ENCODE peak calls at places on chromosomes 4 and X, in four cellular contexts. V, U, G and L are unnamed samples.

GRCh38 chr4:109078724-109079123 is 223.7 kb downstream of the COL25A1 start:
- DNase-seq in V (peak; percentile 95), U (no peak), G (peak; percentile 85), L (peak; percentile 54)

GRCh38 chr4:95835672-95836071 is 4.2 kb upstream of the PDHA2 start:
- DNase-seq in V (no peak), U (peak; percentile 18), G (peak; percentile 3), L (no peak)

GRCh38 chr4:25592670-25593069 is 63.0 kb upstream of the SLC34A2 start:
- DNase-seq in V (no peak), U (no peak), G (no peak), L (no peak)

GRCh38 chrX:150037041-150037440 is 98.8 kb upstream of the EOLA2 start:
- DNase-seq in V (no peak), U (no peak), G (peak; percentile 8), L (no peak)

GRCh38 chr4:15753786-15754185 is 24.3 kb upstream of the CD38 start:
- DNase-seq in V (peak; percentile 17), U (no peak), G (peak; percentile 61), L (no peak)

GRCh38 chr4:1177274-1178141 is 5.1 kb upstream of the SPON2 start:
- DNase-seq in V (peak; percentile 68), U (no peak), G (no peak), L (no peak)

GRCh38 chr4:159420162-159421057 is 317.5 kb downstream of the RAPGEF2 start:
- DNase-seq in V (no peak), U (no peak), G (peak; percentile 17), L (no peak)

GRCh38 chr4:152259866-152260265 is 276.0 kb downstream of the FBXW7 start:
- DNase-seq in V (peak; percentile 91), U (no peak), G (no peak), L (no peak)

GRCh38 chrX:63747331-63747730 is 37.7 kb downstream of the ARHGEF9 start:
- DNase-seq in V (peak; percentile 70), U (no peak), G (peak; percentile 68), L (no peak)

GRCh38 chrX:39550795-39551361 is 546.9 kb downstream of the BCOR start:
- DNase-seq in V (no peak), U (no peak), G (no peak), L (no peak)

GRCh38 chr4:173025131-173025530 is 143.5 kb upstream of the GALNT7 start:
- DNase-seq in V (peak; percentile 62), U (peak; percentile 39), G (peak; percentile 83), L (peak; percentile 36)

GRCh38 chr4:163107754-163108153 is 58.9 kb downstream of the NAF1 start:
- DNase-seq in V (peak; percentile 2), U (no peak), G (peak; percentile 33), L (no peak)

GRCh38 chr4:44448548-44449443 is at the start of gene KCTD8:
- DNase-seq in V (peak; percentile 86), U (peak; percentile 83), G (peak; percentile 83), L (no peak)

GRCh38 chrX:9646471-9647038 is 119.1 kb downstream of the GPR143 start:
- DNase-seq in V (peak; percentile 42), U (no peak), G (peak; percentile 41), L (no peak)

GRCh38 chr4:10080874-10081606 is 35.6 kb downstream of the WDR1 start:
- DNase-seq in V (no peak), U (no peak), G (no peak), L (no peak)

GRCh38 chrX:13864264-13864663 is 47.4 kb upstream of the GPM6B start:
- DNase-seq in V (peak; percentile 30), U (no peak), G (peak; percentile 55), L (no peak)

GRCh38 chrX:150543230-150544155 is 24.9 kb upstream of the MTM1 start:
- DNase-seq in V (no peak), U (no peak), G (no peak), L (no peak)

GRCh38 chr4:21005647-21006046 is 305.4 kb downstream of the PACRGL start:
- DNase-seq in V (no peak), U (no peak), G (no peak), L (no peak)

GRCh38 chr4:73721901-73722300 is 18.5 kb upstream of the CXCL8 start:
- DNase-seq in V (no peak), U (no peak), G (no peak), L (no peak)

GRCh38 chrX:46665232-46666162 is 91.9 kb downstream of the CHST7 start:
- DNase-seq in V (no peak), U (no peak), G (no peak), L (no peak)

GRCh38 chrX:38871129-38872029 is 70.1 kb downstream of the MID1IP1 start:
- DNase-seq in V (no peak), U (no peak), G (peak; percentile 13), L (no peak)

GRCh38 chr4:147707892-147708672 is 23.8 kb upstream of the ARHGAP10 start:
- DNase-seq in V (no peak), U (peak; percentile 29), G (peak; percentile 58), L (no peak)

GRCh38 chr4:26624042-26624441 is 40.2 kb downstream of the TBC1D19 start:
- DNase-seq in V (no peak), U (no peak), G (no peak), L (no peak)

GRCh38 chr4:41602886-41603503 is 65.0 kb downstream of the LIMCH1 start:
- DNase-seq in V (no peak), U (no peak), G (no peak), L (no peak)

GRCh38 chrX:12789976-12790375 is 1.2 kb upstream of the PRPS2 start:
- DNase-seq in V (no peak), U (no peak), G (no peak), L (no peak)

GRCh38 chr4:102815981-102816380 is 11.4 kb downstream of the UBE2D3 start:
- DNase-seq in V (peak; percentile 93), U (no peak), G (peak; percentile 48), L (peak; percentile 19)

GRCh38 chrX:152814048-152814447 is 16.5 kb downstream of the CETN2 start:
- DNase-seq in V (no peak), U (no peak), G (no peak), L (no peak)

GRCh38 chr4:99634742-99635360 is 22.8 kb downstream of the C4orf54 start:
- DNase-seq in V (no peak), U (no peak), G (no peak), L (no peak)

GRCh38 chr4:138734746-138735145 is 280.8 kb upstream of the NOCT start:
- DNase-seq in V (peak; percentile 66), U (no peak), G (peak; percentile 65), L (peak; percentile 49)

GRCh38 chr4:112517067-112517588 is 1.1 kb upstream of the NEUROG2 start:
- DNase-seq in V (no peak), U (peak; percentile 19), G (no peak), L (no peak)

GRCh38 chrX:143994206-143994605 is 110.3 kb downstream of the UBE2NL start:
- DNase-seq in V (no peak), U (no peak), G (no peak), L (no peak)

GRCh38 chrX:41559235-41559634 is 112.1 kb downstream of the NYX start:
- DNase-seq in V (no peak), U (no peak), G (no peak), L (no peak)

GRCh38 chr4:81039351-81040174 is 9.1 kb downstream of the BMP3 start:
- DNase-seq in V (no peak), U (no peak), G (peak; percentile 7), L (no peak)

GRCh38 chr4:109886303-109886702 is 26.4 kb upstream of the EGF start:
- DNase-seq in V (no peak), U (no peak), G (no peak), L (no peak)

GRCh38 chr4:169236901-169237626 is 33.7 kb downstream of the SH3RF1 start:
- DNase-seq in V (no peak), U (no peak), G (no peak), L (no peak)

GRCh38 chrX:154600962-154601374 is 16.0 kb downstream of the CTAG1A start:
- DNase-seq in V (peak; percentile 81), U (no peak), G (peak; percentile 27), L (no peak)

GRCh38 chr4:80107374-80107773 is 34.3 kb upstream of the ANTXR2 start:
- DNase-seq in V (no peak), U (no peak), G (no peak), L (no peak)

GRCh38 chr4:5198586-5198985 is 147.3 kb downstream of the STK32B start:
- DNase-seq in V (no peak), U (no peak), G (no peak), L (no peak)

GRCh38 chr4:128061566-128062536 is 739 bp downstream of the LARP1B start:
- DNase-seq in V (peak; percentile 25), U (peak; percentile 55), G (peak; percentile 53), L (no peak)
- TF ChIP-seq CTCF in V (no peak), U (no peak), G (no peak), L (peak; percentile 11)

GRCh38 chrX:71871367-71871766 is 39.3 kb upstream of the NHSL2 start:
- DNase-seq in V (peak; percentile 85), U (no peak), G (peak; percentile 60), L (no peak)

GRCh38 chrX:71867680-71868079 is 43.0 kb upstream of the NHSL2 start:
- DNase-seq in V (no peak), U (no peak), G (no peak), L (no peak)

GRCh38 chrX:71872542-71873458 is 37.8 kb upstream of the NHSL2 start:
- DNase-seq in V (no peak), U (no peak), G (no peak), L (no peak)

GRCh38 chrX:71873459-71873833 is 37.2 kb upstream of the NHSL2 start:
- DNase-seq in V (no peak), U (no peak), G (no peak), L (no peak)

DNA sequence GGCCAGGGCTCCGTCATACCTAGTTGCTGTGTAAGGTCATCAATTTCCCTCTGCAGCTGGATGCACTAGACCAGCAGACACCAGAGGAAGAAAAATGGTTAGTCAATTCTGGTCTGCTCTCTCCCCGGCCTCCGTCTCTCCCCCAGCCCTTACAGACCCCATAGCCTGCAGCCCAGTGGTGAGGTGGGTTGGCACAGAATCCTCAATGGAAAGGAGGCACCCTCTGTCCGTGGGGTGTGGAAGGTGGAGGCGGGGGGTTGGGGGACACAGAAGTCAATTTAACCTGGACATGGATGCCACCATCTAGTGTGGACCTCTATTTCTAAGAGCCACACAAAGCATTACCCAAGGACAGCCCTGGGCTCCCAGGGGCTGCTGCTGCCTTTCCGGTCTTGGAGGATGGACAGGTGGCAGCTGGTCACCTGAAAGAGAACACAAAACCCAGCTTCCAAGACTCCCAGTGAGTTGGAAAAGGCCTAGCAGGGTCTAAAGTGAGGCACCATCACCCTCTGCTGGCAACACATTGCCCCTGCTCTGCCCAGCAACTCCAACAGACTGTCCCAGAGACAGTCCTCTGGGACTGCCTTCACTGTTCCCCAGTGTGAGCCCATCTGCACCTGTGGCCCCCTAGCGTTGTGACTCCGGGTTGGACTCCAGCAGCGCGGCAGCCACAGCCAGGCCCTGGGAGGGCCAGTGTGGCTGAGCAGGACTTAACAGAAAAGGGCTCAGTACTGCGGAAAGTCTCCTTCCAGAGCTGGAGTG is 40.1 kb upstream of the NHSL2 start:
- DNase-seq in V (peak; percentile 14), U (peak; percentile 8), G (peak; percentile 19), L (no peak)
- TF ChIP-seq CTCF in V (peak; percentile 26), U (peak; percentile 43), G (peak; percentile 29), L (no peak)

GRCh38 chr4:185270037-185270436 is 60.6 kb downstream of the SNX25 start:
- DNase-seq in V (no peak), U (no peak), G (no peak), L (no peak)
- TF ChIP-seq CTCF in V (no peak), U (no peak), G (no peak), L (no peak)

DNA sequence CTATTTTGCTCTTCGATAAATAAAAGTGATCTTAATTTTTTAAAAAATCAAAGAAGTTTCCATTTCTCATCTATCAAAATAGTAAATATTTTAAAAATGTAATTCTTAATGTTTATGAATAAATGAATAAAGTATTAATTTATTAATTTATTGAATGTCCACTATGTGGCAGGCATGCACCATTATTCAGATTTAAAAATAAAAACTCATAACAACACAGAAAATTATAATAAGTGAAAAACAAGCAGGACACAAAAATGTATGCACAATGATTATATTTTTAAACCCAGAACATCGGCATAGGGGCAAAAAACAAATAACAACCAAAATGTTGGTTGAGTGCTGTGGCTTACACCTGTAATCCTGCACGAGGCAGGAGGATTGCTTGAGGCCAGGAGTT is 5.3 kb upstream of the PYURF start:
- DNase-seq in V (no peak), U (no peak), G (peak; percentile 17), L (no peak)
- TF ChIP-seq CTCF in V (no peak), U (peak; percentile 47), G (no peak), L (no peak)